ENCODE peak calls at places on chromosomes 6 and 20, in four cellular contexts. B, N, T and Z are unnamed samples.

GRCh38 chr6:53048431-53049195 is 16.6 kb upstream of the FBXO9 start:
- DNase-seq in N (no peak), T (no peak), B (peak; percentile 91), Z (peak; percentile 38)

GRCh38 chr6:154343473-154344308 is 12.9 kb downstream of the IPCEF1 start:
- DNase-seq in T (no peak), N (peak; percentile 72), B (peak; percentile 16), Z (no peak)

GRCh38 chr6:53603381-53604121 is 58.6 kb upstream of the GCLC start:
- DNase-seq in N (no peak), T (no peak), B (peak; percentile 47), Z (no peak)

GRCh38 chr6:113529191-113529590 is 328.0 kb upstream of the MARCKS start:
- DNase-seq in T (peak; percentile 24), N (no peak), B (peak; percentile 60), Z (no peak)

GRCh38 chr6:27591660-27592059 is 118.8 kb upstream of the ZNF184 start:
- DNase-seq in B (peak; percentile 52), T (no peak), N (peak; percentile 86), Z (peak; percentile 72)

GRCh38 chr6:33108307-33108706 is 32.5 kb downstream of the HLA-DPB1 start:
- DNase-seq in B (no peak), N (no peak), T (no peak), Z (no peak)

GRCh38 chr6:43699564-43700186 is 12.1 kb upstream of the MRPS18A start:
- DNase-seq in B (peak; percentile 68), T (no peak), N (no peak), Z (peak; percentile 42)

GRCh38 chr6:7136859-7137334 is 29.1 kb downstream of the RREB1 start:
- DNase-seq in N (peak; percentile 57), T (no peak), B (no peak), Z (no peak)

GRCh38 chr6:85449388-85449817 is 480 bp upstream of the NT5E start:
- DNase-seq in T (no peak), B (peak; percentile 85), N (no peak), Z (no peak)

GRCh38 chr20:37986873-37987601 is 46.2 kb downstream of the TTI1 start:
- DNase-seq in N (no peak), B (peak; percentile 6), T (peak; percentile 79), Z (peak; percentile 80)

GRCh38 chr6:144675231-144675861 is 390.2 kb downstream of the UTRN start:
- DNase-seq in T (no peak), N (no peak), B (peak; percentile 52), Z (no peak)

GRCh38 chr6:26032387-26033131 is 54.7 kb upstream of the HFE start:
- DNase-seq in B (peak; percentile 38), N (peak; percentile 86), T (no peak), Z (no peak)

GRCh38 chr6:164290101-164290500 is 875.6 kb downstream of the QKI start:
- DNase-seq in N (no peak), T (no peak), B (no peak), Z (no peak)

GRCh38 chr6:106807946-106808611 is 166.4 kb downstream of the CD24 start:
- DNase-seq in T (no peak), B (no peak), N (no peak), Z (peak; percentile 30)

DNA sequence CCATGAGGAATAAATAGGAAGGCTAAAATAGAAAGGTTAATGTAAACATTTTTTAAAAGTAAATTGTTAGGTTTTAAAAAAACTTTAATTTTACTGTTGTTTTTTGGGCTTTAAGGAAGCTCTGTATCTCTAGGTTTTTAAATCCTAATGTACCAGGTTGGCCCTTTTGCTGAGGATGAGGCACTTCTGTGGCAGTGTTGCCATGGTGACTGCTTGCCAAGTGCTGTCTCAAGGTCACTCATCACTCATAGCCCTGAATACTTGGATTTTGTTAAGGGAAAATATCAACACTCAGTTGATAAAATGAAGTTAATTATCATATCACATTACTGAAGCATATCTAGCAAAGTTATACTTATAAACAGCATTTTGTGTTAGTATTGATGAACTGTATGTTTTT is 50.2 kb downstream of the NCOA3 start:
- DNase-seq in B (no peak), T (peak; percentile 52), N (no peak), Z (peak; percentile 70)
- TF ChIP-seq MXI1 in B (no peak), T (no peak), N (no peak), Z (no peak)

GRCh38 chr20:58579069-58579818 is 64.0 kb upstream of the APCDD1L start:
- DNase-seq in B (no peak), N (no peak), T (no peak), Z (no peak)
- TF ChIP-seq MXI1 in B (no peak), N (no peak), T (no peak), Z (no peak)

GRCh38 chr20:21436186-21436585 is 38.9 kb upstream of the NKX2-4 start:
- DNase-seq in N (no peak), T (no peak), B (peak; percentile 72), Z (peak; percentile 13)
- TF ChIP-seq MXI1 in N (no peak), T (no peak), B (no peak), Z (no peak)

DNA sequence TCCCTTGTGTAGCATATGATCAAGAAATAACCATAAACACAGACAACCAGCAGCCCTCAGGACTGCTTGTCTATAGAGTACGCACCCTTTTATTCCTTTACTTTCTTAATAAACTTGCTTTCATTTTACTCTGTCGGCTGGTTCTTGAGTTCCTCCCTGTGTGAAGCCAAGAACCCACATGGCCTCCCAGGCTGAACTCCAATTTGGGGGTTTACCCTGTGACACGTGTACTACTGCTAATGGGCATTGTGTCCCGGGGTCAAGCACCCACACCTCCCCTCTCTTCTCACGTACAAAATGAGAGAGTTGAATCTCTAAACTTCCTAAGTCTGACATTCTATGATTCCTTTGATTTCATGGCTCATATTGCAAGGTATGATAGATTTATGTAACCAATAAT is 9.9 kb downstream of the LAMA4 start:
- DNase-seq in B (no peak), T (no peak), N (no peak), Z (no peak)
- TF ChIP-seq MXI1 in B (no peak), T (no peak), N (no peak), Z (no peak)

DNA sequence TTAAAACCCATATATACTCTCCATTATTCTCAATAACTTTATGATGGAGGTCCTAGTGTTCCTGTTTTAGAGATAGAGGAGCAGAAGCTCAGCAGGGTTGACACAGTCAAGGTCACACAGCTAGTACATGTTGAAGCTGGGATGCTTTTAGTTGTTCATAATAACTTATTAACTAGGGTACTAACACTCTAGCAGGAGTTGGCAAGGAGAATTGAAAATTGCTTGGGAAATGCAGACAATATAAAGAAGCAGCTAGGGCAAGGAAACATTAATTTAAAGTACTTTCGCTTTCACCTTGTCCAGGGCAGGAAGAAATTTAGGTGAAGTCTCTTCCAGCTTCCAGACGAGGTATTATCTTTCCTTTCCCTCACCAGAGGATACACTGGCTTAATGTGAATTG is 133.7 kb downstream of the RCAN2 start:
- DNase-seq in N (no peak), T (no peak), B (no peak), Z (no peak)
- TF ChIP-seq MXI1 in N (no peak), T (no peak), B (no peak), Z (no peak)